ENCODE peak calls at places on chromosomes 6 and 20, in ten cellular contexts. One of them, this sample, is unnamed.

GRCh38 chr6:45946352-45946751 is 69.3 kb downstream of the CLIC5 start:
- DNase-seq in left lung: peak; percentile 44
- DNase-seq in pancreas: no peak
- DNase-seq in NCI-H2081: no peak
- DNase-seq in myocyte: peak; percentile 65
- DNase-seq in mucosa of gallbladder: peak; percentile 60
- DNase-seq in Caco-2: peak; percentile 22
- DNase-seq in activated effector memory CD4-positive, alpha-beta T cell treated with anti-CD3 and anti-CD28 coated beads, Interleukin-2, amount 50 U/mL, for 16 hours: no peak
- DNase-seq in activated naive CD8-positive, alpha-beta T cell treated with anti-CD3 and anti-CD28 coated beads, Interleukin-2, amount 50 U/mL, for 24 hours: peak; percentile 10
- DNase-seq in neural crest cell: no peak
- DNase-seq in this sample: no peak

GRCh38 chr6:38174315-38174714 is 354.8 kb downstream of the ZFAND3 start:
- DNase-seq in left lung: no peak
- DNase-seq in pancreas: no peak
- DNase-seq in NCI-H2081: no peak
- DNase-seq in myocyte: no peak
- DNase-seq in mucosa of gallbladder: no peak
- DNase-seq in Caco-2: no peak
- DNase-seq in activated effector memory CD4-positive, alpha-beta T cell treated with anti-CD3 and anti-CD28 coated beads, Interleukin-2, amount 50 U/mL, for 16 hours: no peak
- DNase-seq in activated naive CD8-positive, alpha-beta T cell treated with anti-CD3 and anti-CD28 coated beads, Interleukin-2, amount 50 U/mL, for 24 hours: no peak
- DNase-seq in neural crest cell: no peak
- DNase-seq in this sample: no peak

GRCh38 chr6:80932364-80932763 is 820.1 kb downstream of the TENT5A start:
- DNase-seq in left lung: no peak
- DNase-seq in pancreas: no peak
- DNase-seq in NCI-H2081: no peak
- DNase-seq in myocyte: no peak
- DNase-seq in mucosa of gallbladder: no peak
- DNase-seq in Caco-2: no peak
- DNase-seq in activated effector memory CD4-positive, alpha-beta T cell treated with anti-CD3 and anti-CD28 coated beads, Interleukin-2, amount 50 U/mL, for 16 hours: no peak
- DNase-seq in activated naive CD8-positive, alpha-beta T cell treated with anti-CD3 and anti-CD28 coated beads, Interleukin-2, amount 50 U/mL, for 24 hours: no peak
- DNase-seq in neural crest cell: no peak
- DNase-seq in this sample: no peak

GRCh38 chr20:41178495-41178894 is 41.2 kb downstream of the PLCG1 start:
- DNase-seq in left lung: no peak
- DNase-seq in pancreas: no peak
- DNase-seq in NCI-H2081: no peak
- DNase-seq in myocyte: no peak
- DNase-seq in mucosa of gallbladder: no peak
- DNase-seq in Caco-2: no peak
- DNase-seq in activated effector memory CD4-positive, alpha-beta T cell treated with anti-CD3 and anti-CD28 coated beads, Interleukin-2, amount 50 U/mL, for 16 hours: no peak
- DNase-seq in activated naive CD8-positive, alpha-beta T cell treated with anti-CD3 and anti-CD28 coated beads, Interleukin-2, amount 50 U/mL, for 24 hours: no peak
- DNase-seq in neural crest cell: no peak
- DNase-seq in this sample: no peak

GRCh38 chr6:91816335-91816734 is 1229.5 kb upstream of the MAP3K7 start:
- DNase-seq in left lung: no peak
- DNase-seq in pancreas: peak; percentile 22
- DNase-seq in NCI-H2081: no peak
- DNase-seq in myocyte: no peak
- DNase-seq in mucosa of gallbladder: no peak
- DNase-seq in Caco-2: no peak
- DNase-seq in activated effector memory CD4-positive, alpha-beta T cell treated with anti-CD3 and anti-CD28 coated beads, Interleukin-2, amount 50 U/mL, for 16 hours: no peak
- DNase-seq in activated naive CD8-positive, alpha-beta T cell treated with anti-CD3 and anti-CD28 coated beads, Interleukin-2, amount 50 U/mL, for 24 hours: no peak
- DNase-seq in neural crest cell: no peak
- DNase-seq in this sample: no peak

GRCh38 chr6:5012531-5012930 is 8.7 kb upstream of the RPP40 start:
- DNase-seq in left lung: no peak
- DNase-seq in pancreas: no peak
- DNase-seq in NCI-H2081: no peak
- DNase-seq in myocyte: no peak
- DNase-seq in mucosa of gallbladder: no peak
- DNase-seq in Caco-2: no peak
- DNase-seq in activated effector memory CD4-positive, alpha-beta T cell treated with anti-CD3 and anti-CD28 coated beads, Interleukin-2, amount 50 U/mL, for 16 hours: no peak
- DNase-seq in activated naive CD8-positive, alpha-beta T cell treated with anti-CD3 and anti-CD28 coated beads, Interleukin-2, amount 50 U/mL, for 24 hours: no peak
- DNase-seq in neural crest cell: no peak
- DNase-seq in this sample: no peak

GRCh38 chr6:35236223-35236622 is 22.5 kb downstream of the SCUBE3 start:
- DNase-seq in left lung: no peak
- DNase-seq in pancreas: no peak
- DNase-seq in NCI-H2081: no peak
- DNase-seq in myocyte: no peak
- DNase-seq in mucosa of gallbladder: no peak
- DNase-seq in Caco-2: no peak
- DNase-seq in activated effector memory CD4-positive, alpha-beta T cell treated with anti-CD3 and anti-CD28 coated beads, Interleukin-2, amount 50 U/mL, for 16 hours: peak; percentile 24
- DNase-seq in activated naive CD8-positive, alpha-beta T cell treated with anti-CD3 and anti-CD28 coated beads, Interleukin-2, amount 50 U/mL, for 24 hours: no peak
- DNase-seq in neural crest cell: no peak
- DNase-seq in this sample: no peak

GRCh38 chr20:47740225-47741184 is 44.8 kb downstream of the SULF2 start:
- DNase-seq in left lung: peak; percentile 83
- DNase-seq in pancreas: no peak
- DNase-seq in NCI-H2081: no peak
- DNase-seq in myocyte: no peak
- DNase-seq in mucosa of gallbladder: no peak
- DNase-seq in Caco-2: no peak
- DNase-seq in activated effector memory CD4-positive, alpha-beta T cell treated with anti-CD3 and anti-CD28 coated beads, Interleukin-2, amount 50 U/mL, for 16 hours: no peak
- DNase-seq in activated naive CD8-positive, alpha-beta T cell treated with anti-CD3 and anti-CD28 coated beads, Interleukin-2, amount 50 U/mL, for 24 hours: no peak
- DNase-seq in neural crest cell: no peak
- DNase-seq in this sample: no peak

GRCh38 chr20:56614196-56614595 is 14.9 kb upstream of the TFAP2C start:
- DNase-seq in left lung: no peak
- DNase-seq in pancreas: no peak
- DNase-seq in NCI-H2081: no peak
- DNase-seq in myocyte: no peak
- DNase-seq in mucosa of gallbladder: no peak
- DNase-seq in Caco-2: no peak
- DNase-seq in activated effector memory CD4-positive, alpha-beta T cell treated with anti-CD3 and anti-CD28 coated beads, Interleukin-2, amount 50 U/mL, for 16 hours: no peak
- DNase-seq in activated naive CD8-positive, alpha-beta T cell treated with anti-CD3 and anti-CD28 coated beads, Interleukin-2, amount 50 U/mL, for 24 hours: no peak
- DNase-seq in neural crest cell: no peak
- DNase-seq in this sample: no peak

GRCh38 chr6:63802606-63803206 is 167.1 kb downstream of the PHF3 start:
- DNase-seq in left lung: no peak
- DNase-seq in pancreas: no peak
- DNase-seq in NCI-H2081: peak; percentile 2
- DNase-seq in myocyte: peak; percentile 48
- DNase-seq in mucosa of gallbladder: no peak
- DNase-seq in Caco-2: no peak
- DNase-seq in activated effector memory CD4-positive, alpha-beta T cell treated with anti-CD3 and anti-CD28 coated beads, Interleukin-2, amount 50 U/mL, for 16 hours: no peak
- DNase-seq in activated naive CD8-positive, alpha-beta T cell treated with anti-CD3 and anti-CD28 coated beads, Interleukin-2, amount 50 U/mL, for 24 hours: no peak
- DNase-seq in neural crest cell: no peak
- DNase-seq in this sample: no peak

GRCh38 chr6:112149236-112149635 is 61.8 kb downstream of the FAM229B start:
- DNase-seq in left lung: no peak
- DNase-seq in pancreas: no peak
- DNase-seq in NCI-H2081: no peak
- DNase-seq in myocyte: peak; percentile 31
- DNase-seq in mucosa of gallbladder: no peak
- DNase-seq in Caco-2: no peak
- DNase-seq in activated effector memory CD4-positive, alpha-beta T cell treated with anti-CD3 and anti-CD28 coated beads, Interleukin-2, amount 50 U/mL, for 16 hours: no peak
- DNase-seq in activated naive CD8-positive, alpha-beta T cell treated with anti-CD3 and anti-CD28 coated beads, Interleukin-2, amount 50 U/mL, for 24 hours: no peak
- DNase-seq in neural crest cell: no peak
- DNase-seq in this sample: no peak

GRCh38 chr20:815914-816606 is 17.5 kb upstream of the FAM110A start:
- DNase-seq in left lung: peak; percentile 54
- DNase-seq in pancreas: no peak
- DNase-seq in NCI-H2081: peak; percentile 51
- DNase-seq in myocyte: peak; percentile 68
- DNase-seq in mucosa of gallbladder: peak; percentile 59
- DNase-seq in Caco-2: peak; percentile 75
- DNase-seq in activated effector memory CD4-positive, alpha-beta T cell treated with anti-CD3 and anti-CD28 coated beads, Interleukin-2, amount 50 U/mL, for 16 hours: peak; percentile 88
- DNase-seq in activated naive CD8-positive, alpha-beta T cell treated with anti-CD3 and anti-CD28 coated beads, Interleukin-2, amount 50 U/mL, for 24 hours: peak; percentile 74
- DNase-seq in neural crest cell: peak; percentile 67
- DNase-seq in this sample: peak; percentile 68